ENCODE peak calls at places on chromosomes 13 and 19, in seven cellular contexts. Z is activated T-helper 1 cell treated with anti-CD3 and anti-CD28 coated beads, Interleukin-2, amount 50 U/mL, for 16 hours; C is hippocampal formation; W is nephron progenitor cell; X is mucosa of gallbladder; T is upper lobe of left lung; S is astrocyte of the hippocampus. B is an unnamed sample.

GRCh38 chr13:46354143-46355087 is 32.6 kb downstream of the RUBCNL start:
- DNase-seq in Z (no peak), C (no peak), W (no peak), X (no peak), T (no peak), S (peak; percentile 90), B (no peak)

GRCh38 chr13:100913143-100913542 is 238.5 kb upstream of the TMTC4 start:
- DNase-seq in Z (no peak), C (no peak), W (no peak), X (no peak), T (no peak), S (no peak), B (no peak)

GRCh38 chr13:99892189-99892588 is 79.4 kb downstream of the ZIC5 start:
- DNase-seq in Z (no peak), C (peak; percentile 65), W (no peak), X (no peak), T (no peak), S (peak; percentile 32), B (no peak)

GRCh38 chr13:71625694-71626093 is 241.3 kb downstream of the DACH1 start:
- DNase-seq in Z (no peak), C (no peak), W (no peak), X (no peak), T (no peak), S (no peak), B (no peak)

GRCh38 chr19:40689339-40690049 is 957 bp downstream of the NUMBL start:
- DNase-seq in Z (no peak), C (no peak), W (peak; percentile 51), X (no peak), T (no peak), S (peak; percentile 43), B (peak; percentile 71)

GRCh38 chr19:50658438-50659317 is 9.4 kb downstream of the C19orf81 start:
- DNase-seq in Z (no peak), C (peak; percentile 65), W (peak; percentile 96), X (peak; percentile 41), T (peak; percentile 80), S (peak; percentile 59), B (peak; percentile 95)

GRCh38 chr19:56885173-56885679 is 44.7 kb upstream of the PEG3 start:
- DNase-seq in Z (no peak), C (no peak), W (no peak), X (no peak), T (no peak), S (no peak), B (no peak)

GRCh38 chr19:47269596-47269995 is 5.1 kb upstream of the INAFM1 start:
- DNase-seq in Z (no peak), C (no peak), W (no peak), X (no peak), T (no peak), S (no peak), B (no peak)

GRCh38 chr19:1105217-1105872 is 1.6 kb downstream of the GPX4 start:
- DNase-seq in Z (no peak), C (no peak), W (no peak), X (no peak), T (no peak), S (no peak), B (no peak)

GRCh38 chr19:22622901-22623840 is 11.0 kb upstream of the ZNF492 start:
- DNase-seq in Z (no peak), C (no peak), W (no peak), X (no peak), T (peak; percentile 14), S (peak; percentile 16), B (no peak)

GRCh38 chr19:51712461-51713081 is 11.2 kb downstream of the HAS1 start:
- DNase-seq in Z (no peak), C (no peak), W (no peak), X (no peak), T (no peak), S (peak; percentile 50), B (peak; percentile 75)

GRCh38 chr13:36251528-36251927 is 37.2 kb upstream of the SOHLH2 start:
- DNase-seq in Z (no peak), C (no peak), W (no peak), X (no peak), T (no peak), S (peak; percentile 28), B (no peak)

GRCh38 chr13:98507060-98507797 is 69.7 kb downstream of the STK24 start:
- DNase-seq in Z (no peak), C (no peak), W (no peak), X (peak; percentile 48), T (peak; percentile 60), S (peak; percentile 93), B (peak; percentile 88)

B was measured in islet precursor cell.